ENCODE peak calls at places on chromosomes 12 and 14, in eight cellular contexts. S, U, W, N, B, C, K and V are unnamed samples.

GRCh38 chr12:122137681-122138080 is 36.3 kb downstream of the IL31 start:
- DNase-seq in S (no peak), U (peak; percentile 61), W (no peak), N (no peak), B (no peak), C (peak; percentile 43), K (no peak), V (no peak)

GRCh38 chr12:66763453-66763852 is 84.6 kb upstream of the GRIP1 start:
- DNase-seq in S (no peak), U (no peak), W (no peak), N (no peak), B (no peak), C (no peak), K (no peak), V (no peak)

GRCh38 chr12:113863455-113863845 is 102.7 kb downstream of the RBM19 start:
- DNase-seq in S (no peak), U (no peak), W (no peak), N (no peak), B (no peak), C (no peak), K (no peak), V (no peak)

GRCh38 chr14:97456958-97457357 is 659.8 kb downstream of the VRK1 start:
- DNase-seq in S (peak; percentile 44), U (no peak), W (no peak), N (no peak), B (no peak), C (peak; percentile 45), K (no peak), V (no peak)

GRCh38 chr12:39619316-39619659 is 315 bp downstream of the ABCD2 start:
- DNase-seq in S (no peak), U (no peak), W (no peak), N (no peak), B (no peak), C (no peak), K (no peak), V (no peak)

GRCh38 chr12:106248849-106249371 is 1.1 kb upstream of the CKAP4 start:
- DNase-seq in S (peak; percentile 44), U (peak; percentile 54), W (no peak), N (peak; percentile 79), B (no peak), C (no peak), K (no peak), V (no peak)

GRCh38 chr14:90796319-90796718 is 19.9 kb downstream of the TTC7B start:
- DNase-seq in S (no peak), U (no peak), W (no peak), N (no peak), B (no peak), C (no peak), K (peak; percentile 40), V (no peak)

GRCh38 chr12:57152408-57153038 is 5.1 kb upstream of the LRP1-AS start:
- DNase-seq in S (no peak), U (no peak), W (no peak), N (no peak), B (no peak), C (no peak), K (no peak), V (no peak)

GRCh38 chr12:102811125-102811737 is 105.8 kb downstream of the PAH start:
- DNase-seq in S (peak; percentile 5), U (no peak), W (no peak), N (no peak), B (peak; percentile 12), C (peak; percentile 64), K (no peak), V (peak; percentile 18)

GRCh38 chr12:67909091-67909531 is 80.1 kb upstream of the IFNG-AS1 start:
- DNase-seq in S (no peak), U (no peak), W (no peak), N (no peak), B (no peak), C (no peak), K (no peak), V (no peak)

GRCh38 chr14:31320216-31320615 is 100.1 kb downstream of the HEATR5A start:
- DNase-seq in S (no peak), U (no peak), W (no peak), N (no peak), B (no peak), C (no peak), K (peak; percentile 65), V (no peak)

GRCh38 chr14:91929700-91930099 is 17.8 kb downstream of the FBLN5 start:
- DNase-seq in S (no peak), U (no peak), W (no peak), N (no peak), B (no peak), C (no peak), K (no peak), V (no peak)

GRCh38 chr12:80353254-80353653 is 90.8 kb upstream of the PTPRQ start:
- DNase-seq in S (no peak), U (no peak), W (no peak), N (no peak), B (no peak), C (peak; percentile 4), K (no peak), V (no peak)

GRCh38 chr14:67413806-67414769 is 2.1 kb upstream of the PLEK2 start:
- DNase-seq in S (peak; percentile 10), U (no peak), W (no peak), N (no peak), B (peak; percentile 88), C (peak; percentile 51), K (no peak), V (peak; percentile 40)

GRCh38 chr12:116381744-116382455 is 104.4 kb upstream of the MED13L start:
- DNase-seq in S (no peak), U (no peak), W (no peak), N (no peak), B (no peak), C (peak; percentile 62), K (no peak), V (no peak)

GRCh38 chr14:33363687-33364086 is 425.0 kb downstream of the NPAS3 start:
- DNase-seq in S (no peak), U (no peak), W (no peak), N (no peak), B (no peak), C (no peak), K (no peak), V (no peak)

GRCh38 chr14:75440733-75441474 is 13.1 kb downstream of the JDP2 start:
- DNase-seq in S (no peak), U (no peak), W (no peak), N (peak; percentile 79), B (no peak), C (no peak), K (peak; percentile 78), V (peak; percentile 79)

GRCh38 chr12:92396647-92397258 is 251.1 kb upstream of the BTG1 start:
- DNase-seq in S (no peak), U (no peak), W (no peak), N (no peak), B (no peak), C (peak; percentile 13), K (no peak), V (no peak)

GRCh38 chr12:48349471-48349870 is 1.2 kb downstream of the ZNF641 start:
- DNase-seq in S (no peak), U (no peak), W (no peak), N (no peak), B (no peak), C (no peak), K (no peak), V (no peak)

GRCh38 chr12:118307069-118307954 is 65.4 kb downstream of the TAOK3 start:
- DNase-seq in S (no peak), U (no peak), W (no peak), N (no peak), B (no peak), C (no peak), K (no peak), V (no peak)

GRCh38 chr14:105368426-105368825 is 29.9 kb upstream of the TEX22 start:
- DNase-seq in S (no peak), U (no peak), W (no peak), N (no peak), B (no peak), C (no peak), K (no peak), V (no peak)

GRCh38 chr14:105367116-105368031 is 31.0 kb upstream of the TEX22 start:
- DNase-seq in S (no peak), U (no peak), W (no peak), N (no peak), B (no peak), C (no peak), K (no peak), V (no peak)

GRCh38 chr14:105368032-105368417 is 30.3 kb upstream of the TEX22 start:
- DNase-seq in S (no peak), U (no peak), W (no peak), N (no peak), B (no peak), C (no peak), K (no peak), V (no peak)

GRCh38 chr14:105368910-105369652 is 29.3 kb upstream of the TEX22 start:
- DNase-seq in S (no peak), U (no peak), W (no peak), N (no peak), B (no peak), C (no peak), K (no peak), V (no peak)

GRCh38 chr14:105369653-105370040 is 28.7 kb upstream of the TEX22 start:
- DNase-seq in S (no peak), U (no peak), W (no peak), N (no peak), B (no peak), C (no peak), K (no peak), V (no peak)
- H3K4me3 ChIP-seq in S (no peak overlapping the region), U (no peak overlapping the region), W (no peak overlapping the region), N (no peak overlapping the region), B (no peak overlapping the region), C (no peak overlapping the region), K (no peak overlapping the region), V (no peak overlapping the region)

GRCh38 chr14:37596790-37597189 is 1.4 kb downstream of the TTC6 start:
- DNase-seq in S (no peak), U (no peak), W (no peak), N (no peak), B (no peak), C (no peak), K (no peak), V (no peak)
- H3K27me3 ChIP-seq in S (peaks cover 42% of the 10 kb centered on the region), U (peaks cover 43% of the 10 kb centered on the region), W (peaks cover 31% of the 10 kb centered on the region), N (peaks cover 92% of the 10 kb centered on the region), B (no peaks in the 10 kb centered on the region), C (peaks cover 66% of the 10 kb centered on the region), K (no peaks in the 10 kb centered on the region), V (peaks cover 55% of the 10 kb centered on the region)

DNA sequence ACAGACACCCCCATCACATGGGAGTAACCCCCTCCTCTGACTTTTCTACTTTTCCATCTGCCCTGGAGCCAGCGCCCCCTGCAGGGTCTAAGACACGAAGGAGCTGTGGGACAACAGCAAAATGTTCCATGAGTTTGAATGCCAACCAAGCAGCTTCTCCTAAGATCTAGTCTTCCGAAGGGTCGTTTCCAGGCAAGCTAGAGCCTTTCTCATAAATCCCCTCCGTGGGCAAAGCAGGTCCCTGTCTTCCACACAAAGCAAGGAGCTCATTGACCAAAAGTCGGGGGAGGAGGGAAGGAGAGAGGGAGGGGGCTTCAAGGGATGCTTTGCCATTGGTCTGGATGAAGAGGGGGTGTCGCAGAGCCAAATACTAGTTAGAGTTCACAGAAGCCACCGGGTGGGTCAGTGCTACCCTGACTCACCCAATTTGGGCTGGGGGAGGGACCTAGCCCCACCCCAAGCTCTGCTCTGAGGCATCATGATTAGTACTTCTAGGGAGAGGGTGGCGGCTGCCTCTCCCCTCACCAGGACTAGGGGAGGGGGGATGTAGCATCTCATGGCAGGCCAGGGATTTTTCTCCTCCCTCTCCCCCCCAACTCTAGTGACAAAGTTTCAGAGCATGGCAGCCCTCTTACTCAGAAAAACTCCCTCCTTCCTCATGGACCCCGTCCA is 1.6 kb downstream of the MSI1 start:
- DNase-seq in S (no peak), U (peak; percentile 53), W (no peak), N (no peak), B (no peak), C (peak; percentile 54), K (no peak), V (peak; percentile 43)
- TF ChIP-seq CTCF in S (no peak), U (no peak), W (peak; percentile 10), N (no peak), B (no peak), C (peak; percentile 51), K (no peak), V (peak; percentile 21)

GRCh38 chr12:51028126-51028810 is 2.1 kb upstream of the SLC11A2 start:
- DNase-seq in S (no peak), U (peak; percentile 59), W (no peak), N (no peak), B (no peak), C (peak; percentile 75), K (no peak), V (no peak)
- H3K4me3 ChIP-seq in S (no peak overlapping the region), U (no peak overlapping the region), W (no peak overlapping the region), N (no peak overlapping the region), B (peak overlapping the region; percentile 0), C (no peak overlapping the region), K (no peak overlapping the region), V (no peak overlapping the region)